ENCODE peak calls at places on chromosomes 4 and X, in nine cellular contexts. One of them, this sample, is unnamed.

GRCh38 chr4:120769227-120769626 is 153.3 kb downstream of the PRDM5 start:
- DNase-seq in right lobe of liver: no peak
- DNase-seq in suprapubic skin: no peak
- DNase-seq in PC-3: no peak
- DNase-seq in hepatocyte: peak
- DNase-seq in CD8-positive, alpha-beta T cell: no peak
- DNase-seq in right atrium auricular region: no peak
- DNase-seq in coronary artery: no peak
- DNase-seq in pancreas: no peak
- DNase-seq in this sample: no peak

GRCh38 chr4:102437111-102437510 is 64.0 kb upstream of the NFKB1 start:
- DNase-seq in right lobe of liver: no peak
- DNase-seq in suprapubic skin: no peak
- DNase-seq in PC-3: no peak
- DNase-seq in hepatocyte: no peak
- DNase-seq in CD8-positive, alpha-beta T cell: no peak
- DNase-seq in right atrium auricular region: no peak
- DNase-seq in coronary artery: no peak
- DNase-seq in pancreas: no peak
- DNase-seq in this sample: no peak

GRCh38 chr4:10492486-10492885 is 35.3 kb upstream of the ZNF518B start:
- DNase-seq in right lobe of liver: no peak
- DNase-seq in suprapubic skin: no peak
- DNase-seq in PC-3: no peak
- DNase-seq in hepatocyte: no peak
- DNase-seq in CD8-positive, alpha-beta T cell: no peak
- DNase-seq in right atrium auricular region: no peak
- DNase-seq in coronary artery: no peak
- DNase-seq in pancreas: no peak
- DNase-seq in this sample: no peak

GRCh38 chr4:94160774-94161173 is 46.9 kb upstream of the SMARCAD1 start:
- DNase-seq in right lobe of liver: no peak
- DNase-seq in suprapubic skin: no peak
- DNase-seq in PC-3: no peak
- DNase-seq in hepatocyte: no peak
- DNase-seq in CD8-positive, alpha-beta T cell: no peak
- DNase-seq in right atrium auricular region: no peak
- DNase-seq in coronary artery: no peak
- DNase-seq in pancreas: no peak
- DNase-seq in this sample: no peak

GRCh38 chr4:70788733-70789132 is 51.0 kb downstream of the GRSF1 start:
- DNase-seq in right lobe of liver: no peak
- DNase-seq in suprapubic skin: no peak
- DNase-seq in PC-3: no peak
- DNase-seq in hepatocyte: no peak
- DNase-seq in CD8-positive, alpha-beta T cell: no peak
- DNase-seq in right atrium auricular region: no peak
- DNase-seq in coronary artery: no peak
- DNase-seq in pancreas: no peak
- DNase-seq in this sample: no peak

GRCh38 chr4:67721770-67722597 is 21.0 kb upstream of the UBA6 start:
- DNase-seq in right lobe of liver: no peak
- DNase-seq in suprapubic skin: no peak
- DNase-seq in PC-3: peak
- DNase-seq in hepatocyte: no peak
- DNase-seq in CD8-positive, alpha-beta T cell: no peak
- DNase-seq in right atrium auricular region: no peak
- DNase-seq in coronary artery: no peak
- DNase-seq in pancreas: no peak
- DNase-seq in this sample: no peak

GRCh38 chrX:50211510-50211909 is 6.9 kb downstream of the CCNB3 start:
- DNase-seq in right lobe of liver: no peak
- DNase-seq in suprapubic skin: no peak
- DNase-seq in PC-3: peak
- DNase-seq in hepatocyte: no peak
- DNase-seq in CD8-positive, alpha-beta T cell: no peak
- DNase-seq in right atrium auricular region: no peak
- DNase-seq in coronary artery: no peak
- DNase-seq in pancreas: no peak
- DNase-seq in this sample: no peak

GRCh38 chrX:8879750-8880149 is 78.6 kb upstream of the FAM9A start:
- DNase-seq in right lobe of liver: no peak
- DNase-seq in suprapubic skin: no peak
- DNase-seq in PC-3: peak
- DNase-seq in hepatocyte: no peak
- DNase-seq in CD8-positive, alpha-beta T cell: peak
- DNase-seq in right atrium auricular region: no peak
- DNase-seq in coronary artery: no peak
- DNase-seq in pancreas: peak
- DNase-seq in this sample: no peak

GRCh38 chr4:128718793-128719192 is 90.7 kb upstream of the JADE1 start:
- DNase-seq in right lobe of liver: no peak
- DNase-seq in suprapubic skin: no peak
- DNase-seq in PC-3: peak
- DNase-seq in hepatocyte: no peak
- DNase-seq in CD8-positive, alpha-beta T cell: no peak
- DNase-seq in right atrium auricular region: no peak
- DNase-seq in coronary artery: no peak
- DNase-seq in pancreas: no peak
- DNase-seq in this sample: no peak

GRCh38 chr4:183540498-183540953 is 35.7 kb downstream of the ING2 start:
- DNase-seq in right lobe of liver: no peak
- DNase-seq in suprapubic skin: no peak
- DNase-seq in PC-3: no peak
- DNase-seq in hepatocyte: no peak
- DNase-seq in CD8-positive, alpha-beta T cell: no peak
- DNase-seq in right atrium auricular region: peak
- DNase-seq in coronary artery: no peak
- DNase-seq in pancreas: no peak
- DNase-seq in this sample: no peak

GRCh38 chr4:87322754-87323153 is at the start of gene HSD17B13:
- DNase-seq in right lobe of liver: peak
- DNase-seq in suprapubic skin: no peak
- DNase-seq in PC-3: no peak
- DNase-seq in hepatocyte: no peak
- DNase-seq in CD8-positive, alpha-beta T cell: no peak
- DNase-seq in right atrium auricular region: no peak
- DNase-seq in coronary artery: no peak
- DNase-seq in pancreas: no peak
- DNase-seq in this sample: no peak

GRCh38 chrX:40105791-40106676 is 8.3 kb upstream of the BCOR start:
- DNase-seq in right lobe of liver: peak
- DNase-seq in suprapubic skin: no peak
- DNase-seq in PC-3: peak
- DNase-seq in hepatocyte: peak
- DNase-seq in CD8-positive, alpha-beta T cell: peak
- DNase-seq in right atrium auricular region: no peak
- DNase-seq in coronary artery: no peak
- DNase-seq in pancreas: peak
- DNase-seq in this sample: no peak

GRCh38 chrX:120457766-120458180 is 11.3 kb downstream of the LAMP2 start:
- DNase-seq in right lobe of liver: no peak
- DNase-seq in suprapubic skin: no peak
- DNase-seq in PC-3: peak
- DNase-seq in hepatocyte: peak
- DNase-seq in CD8-positive, alpha-beta T cell: no peak
- DNase-seq in right atrium auricular region: no peak
- DNase-seq in coronary artery: no peak
- DNase-seq in pancreas: no peak
- DNase-seq in this sample: no peak

GRCh38 chr4:156865391-156865790 is 106.2 kb downstream of the PDGFC start:
- DNase-seq in right lobe of liver: no peak
- DNase-seq in suprapubic skin: no peak
- DNase-seq in PC-3: no peak
- DNase-seq in hepatocyte: no peak
- DNase-seq in CD8-positive, alpha-beta T cell: no peak
- DNase-seq in right atrium auricular region: no peak
- DNase-seq in coronary artery: no peak
- DNase-seq in pancreas: no peak
- DNase-seq in this sample: no peak

GRCh38 chr4:108080752-108081151 is 88.0 kb downstream of the LEF1 start:
- DNase-seq in right lobe of liver: no peak
- DNase-seq in suprapubic skin: no peak
- DNase-seq in PC-3: no peak
- DNase-seq in hepatocyte: no peak
- DNase-seq in CD8-positive, alpha-beta T cell: peak
- DNase-seq in right atrium auricular region: no peak
- DNase-seq in coronary artery: no peak
- DNase-seq in pancreas: no peak
- DNase-seq in this sample: no peak

GRCh38 chrX:11430266-11430665 is 137.1 kb downstream of the AMELX start:
- DNase-seq in right lobe of liver: no peak
- DNase-seq in suprapubic skin: no peak
- DNase-seq in PC-3: no peak
- DNase-seq in hepatocyte: no peak
- DNase-seq in CD8-positive, alpha-beta T cell: no peak
- DNase-seq in right atrium auricular region: no peak
- DNase-seq in coronary artery: no peak
- DNase-seq in pancreas: no peak
- DNase-seq in this sample: no peak

DNA sequence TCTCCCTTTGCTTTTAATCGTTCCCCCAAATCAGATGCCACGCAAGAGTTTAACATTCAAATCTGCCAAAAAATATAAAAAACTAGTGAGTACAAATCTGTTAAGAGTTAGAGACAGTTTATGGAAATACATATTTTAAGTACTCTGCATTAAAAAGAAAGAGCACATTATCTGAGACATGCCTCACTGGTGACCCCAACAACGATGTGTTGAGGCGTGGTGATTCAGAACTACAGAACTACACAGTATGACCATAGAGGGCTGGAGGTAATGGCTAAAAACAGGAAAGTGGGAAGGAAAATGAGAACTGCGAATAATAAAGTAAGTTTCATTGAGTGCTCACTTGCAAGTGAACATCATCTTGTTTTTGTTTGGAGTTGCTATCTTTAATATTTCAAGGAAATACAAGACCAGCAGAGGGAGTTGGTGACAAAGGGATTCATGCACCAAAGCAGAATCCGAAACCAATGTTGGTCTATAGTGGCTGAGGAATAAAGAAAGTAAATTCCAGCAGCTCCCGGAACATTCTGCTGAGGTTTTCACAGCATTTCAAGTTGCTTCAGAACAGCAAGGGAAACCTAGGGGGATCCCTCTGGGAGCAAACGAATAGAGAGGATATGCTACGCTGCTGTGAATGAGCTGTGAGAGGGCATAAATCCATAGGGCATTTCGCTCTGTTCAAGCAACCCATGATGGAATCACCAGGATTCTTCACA is 92.2 kb downstream of the DCHS2 start:
- DNase-seq in right lobe of liver: no peak
- DNase-seq in suprapubic skin: no peak
- DNase-seq in PC-3: peak
- DNase-seq in hepatocyte: peak
- DNase-seq in CD8-positive, alpha-beta T cell: no peak
- DNase-seq in right atrium auricular region: no peak
- DNase-seq in coronary artery: no peak
- DNase-seq in pancreas: no peak
- DNase-seq in this sample: no peak
- TF ChIP-seq CTCF in right lobe of liver: peak
- TF ChIP-seq CTCF in suprapubic skin: peak
- TF ChIP-seq CTCF in PC-3: peak
- TF ChIP-seq CTCF in hepatocyte: peak
- TF ChIP-seq CTCF in CD8-positive, alpha-beta T cell: no peak
- TF ChIP-seq CTCF in right atrium auricular region: no peak
- TF ChIP-seq CTCF in coronary artery: no peak
- TF ChIP-seq CTCF in pancreas: no peak
- TF ChIP-seq CTCF in this sample: no peak

GRCh38 chr4:74362347-74362746 is 2.6 kb upstream of the EREG start:
- DNase-seq in right lobe of liver: no peak
- DNase-seq in suprapubic skin: no peak
- DNase-seq in PC-3: peak
- DNase-seq in hepatocyte: no peak
- DNase-seq in CD8-positive, alpha-beta T cell: no peak
- DNase-seq in right atrium auricular region: no peak
- DNase-seq in coronary artery: no peak
- DNase-seq in pancreas: no peak
- DNase-seq in this sample: no peak
- H3K27ac ChIP-seq in right lobe of liver: no peak
- H3K27ac ChIP-seq in suprapubic skin: no peak
- H3K27ac ChIP-seq in PC-3: peak
- H3K27ac ChIP-seq in hepatocyte: no peak
- H3K27ac ChIP-seq in CD8-positive, alpha-beta T cell: no peak
- H3K27ac ChIP-seq in right atrium auricular region: no peak
- H3K27ac ChIP-seq in coronary artery: no peak
- H3K27ac ChIP-seq in pancreas: no peak
- H3K27ac ChIP-seq in this sample: no peak

GRCh38 chr4:99998062-99998880 is 48.2 kb upstream of the H2AZ1 start:
- DNase-seq in right lobe of liver: no peak
- DNase-seq in suprapubic skin: no peak
- DNase-seq in PC-3: peak
- DNase-seq in hepatocyte: peak
- DNase-seq in CD8-positive, alpha-beta T cell: no peak
- DNase-seq in right atrium auricular region: no peak
- DNase-seq in coronary artery: no peak
- DNase-seq in pancreas: no peak
- DNase-seq in this sample: no peak
- TF ChIP-seq CTCF in right lobe of liver: peak
- TF ChIP-seq CTCF in suprapubic skin: no peak
- TF ChIP-seq CTCF in PC-3: peak
- TF ChIP-seq CTCF in hepatocyte: peak
- TF ChIP-seq CTCF in CD8-positive, alpha-beta T cell: no peak
- TF ChIP-seq CTCF in right atrium auricular region: no peak
- TF ChIP-seq CTCF in coronary artery: no peak
- TF ChIP-seq CTCF in pancreas: no peak
- TF ChIP-seq CTCF in this sample: no peak

DNA sequence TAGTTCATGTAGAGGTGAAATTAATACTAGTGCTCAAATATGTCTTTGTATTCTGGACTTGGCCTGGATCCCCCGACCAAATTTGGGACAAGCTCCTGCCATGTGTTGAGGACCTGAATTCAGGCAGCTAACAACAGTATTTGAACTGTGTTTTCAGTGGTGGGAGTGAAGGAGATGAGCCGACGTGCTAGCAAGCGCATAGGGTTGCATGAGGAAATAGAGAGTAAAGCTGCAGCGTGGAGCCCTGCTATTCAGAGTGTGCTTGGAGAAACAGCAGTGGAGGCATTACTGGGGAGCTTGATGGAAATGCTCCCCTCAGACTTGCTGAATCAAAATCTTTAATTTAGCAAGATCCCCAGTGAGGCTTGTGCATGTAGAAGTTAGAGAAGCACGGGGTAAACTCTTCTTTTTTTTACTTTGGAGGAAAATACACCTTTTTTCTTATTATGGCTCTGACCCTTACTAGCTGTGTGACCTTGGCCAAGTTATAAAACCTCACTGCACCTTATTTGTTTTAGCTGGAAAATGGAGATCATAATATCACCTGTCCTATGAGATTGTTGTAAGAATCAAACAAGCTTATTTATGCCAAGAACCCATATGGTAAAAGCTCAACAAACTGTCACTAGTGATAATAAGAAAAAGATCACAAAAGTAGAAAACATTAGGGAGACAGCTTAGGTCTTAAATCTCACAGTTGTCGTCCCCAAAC is 126.5 kb downstream of the PTTG2 start:
- DNase-seq in right lobe of liver: no peak
- DNase-seq in suprapubic skin: no peak
- DNase-seq in PC-3: no peak
- DNase-seq in hepatocyte: no peak
- DNase-seq in CD8-positive, alpha-beta T cell: no peak
- DNase-seq in right atrium auricular region: no peak
- DNase-seq in coronary artery: no peak
- DNase-seq in pancreas: no peak
- DNase-seq in this sample: no peak
- H3K27ac ChIP-seq in right lobe of liver: no peak
- H3K27ac ChIP-seq in suprapubic skin: no peak
- H3K27ac ChIP-seq in PC-3: no peak
- H3K27ac ChIP-seq in hepatocyte: peak
- H3K27ac ChIP-seq in CD8-positive, alpha-beta T cell: no peak
- H3K27ac ChIP-seq in right atrium auricular region: no peak
- H3K27ac ChIP-seq in coronary artery: peak
- H3K27ac ChIP-seq in pancreas: peak
- H3K27ac ChIP-seq in this sample: no peak